ENCODE peak calls at places on chromosome 3, in four cellular contexts. Q is CD4-positive, CD25-positive, alpha-beta regulatory T cell; B is activated naive CD8-positive, alpha-beta T cell treated with anti-CD3 and anti-CD28 coated beads for 36 hours; L is HFFc6. T is an unnamed sample.

GRCh38 chr3:194572944-194573491 is 60.2 kb downstream of the TMEM44 start:
- DNase-seq in Q (no peak), B (no peak), L (no peak), T (no peak)

GRCh38 chr3:47283193-47283537 is 421 bp downstream of the KLHL18 start:
- DNase-seq in Q (no peak), B (peak), L (no peak), T (no peak)

GRCh38 chr3:12308517-12308916 is 19.6 kb downstream of the PPARG start:
- DNase-seq in Q (no peak), B (no peak), L (peak), T (peak)

GRCh38 chr3:14786369-14786768 is 32.4 kb upstream of the FGD5 start:
- DNase-seq in Q (no peak), B (no peak), L (no peak), T (no peak)

GRCh38 chr3:124676236-124676635 is 54.0 kb upstream of the UMPS start:
- DNase-seq in Q (no peak), B (no peak), L (peak), T (no peak)

GRCh38 chr3:179942560-179943075 is 94.1 kb downstream of the PEX5L start:
- DNase-seq in Q (no peak), B (no peak), L (no peak), T (no peak)

GRCh38 chr3:52907497-52907896 is 10.1 kb upstream of the STIMATE start:
- DNase-seq in Q (no peak), B (no peak), L (no peak), T (no peak)

GRCh38 chr3:74542441-74542840 is 72.0 kb downstream of the CNTN3 start:
- DNase-seq in Q (no peak), B (no peak), L (no peak), T (no peak)

GRCh38 chr3:111227216-111227615 is 155.6 kb downstream of the NECTIN3 start:
- DNase-seq in Q (no peak), B (no peak), L (peak), T (peak)

GRCh38 chr3:46090161-46090591 is 62.9 kb upstream of the XCR1 start:
- DNase-seq in Q (no peak), B (no peak), L (no peak), T (no peak)

GRCh38 chr3:43371494-43371893 is 85.2 kb downstream of the SNRK start:
- DNase-seq in Q (no peak), B (no peak), L (no peak), T (no peak)

GRCh38 chr3:40763812-40764211 is 239.1 kb downstream of the ZNF621 start:
- DNase-seq in Q (no peak), B (no peak), L (no peak), T (no peak)

GRCh38 chr3:8481380-8481779 is 20.2 kb upstream of the LMCD1 start:
- DNase-seq in Q (no peak), B (no peak), L (no peak), T (no peak)

GRCh38 chr3:132730891-132731580 is 8.8 kb upstream of the NPHP3 start:
- DNase-seq in Q (no peak), B (no peak), L (peak), T (peak)

GRCh38 chr3:50267280-50267913 is 1.6 kb upstream of the SEMA3B start:
- DNase-seq in Q (no peak), B (no peak), L (no peak), T (peak)

T was measured in astrocyte of the hippocampus.